ENCODE peak calls at places on chromosomes 5 and 9, in six cellular contexts. E, T, D, R, W and J are unnamed samples. For H3K4me1, the result is how much of the 10 kb centered on the place peaks cover.

GRCh38 chr5:124920909-124921666 is 174.6 kb upstream of the ZNF608 start:
- DNase-seq in E (no peak), T (no peak), D (no peak), R (no peak), W (no peak), J (peak)

GRCh38 chr9:14790628-14791027 is 68.1 kb upstream of the CER1 start:
- DNase-seq in E (no peak), T (no peak), D (no peak), R (no peak), W (no peak), J (no peak)

GRCh38 chr5:96070625-96071246 is 109.1 kb upstream of the ELL2 start:
- DNase-seq in E (no peak), T (no peak), D (no peak), R (no peak), W (no peak), J (no peak)

GRCh38 chr9:16213781-16214515 is 656.5 kb downstream of the BNC2 start:
- DNase-seq in E (no peak), T (peak), D (peak), R (peak), W (peak), J (no peak)

GRCh38 chr5:17808566-17808965 is 174.3 kb downstream of the TAF11L14 start:
- DNase-seq in E (no peak), T (no peak), D (no peak), R (no peak), W (no peak), J (no peak)

GRCh38 chr9:130765135-130766030 is 69.7 kb upstream of the ABL1 start:
- DNase-seq in E (no peak), T (peak), D (no peak), R (no peak), W (no peak), J (no peak)

GRCh38 chr5:67073045-67073444 is 123.6 kb downstream of the CD180 start:
- DNase-seq in E (no peak), T (no peak), D (no peak), R (no peak), W (no peak), J (no peak)

GRCh38 chr5:76376141-76376900 is 26.8 kb upstream of the IQGAP2 start:
- DNase-seq in E (no peak), T (no peak), D (no peak), R (no peak), W (no peak), J (no peak)

GRCh38 chr5:141913560-141913959 is 10.1 kb upstream of the DELE1 start:
- DNase-seq in E (no peak), T (no peak), D (no peak), R (no peak), W (no peak), J (no peak)
- H3K4me3 ChIP-seq in E (no peak), T (peak), D (no peak), R (no peak), W (peak), J (no peak)

DNA sequence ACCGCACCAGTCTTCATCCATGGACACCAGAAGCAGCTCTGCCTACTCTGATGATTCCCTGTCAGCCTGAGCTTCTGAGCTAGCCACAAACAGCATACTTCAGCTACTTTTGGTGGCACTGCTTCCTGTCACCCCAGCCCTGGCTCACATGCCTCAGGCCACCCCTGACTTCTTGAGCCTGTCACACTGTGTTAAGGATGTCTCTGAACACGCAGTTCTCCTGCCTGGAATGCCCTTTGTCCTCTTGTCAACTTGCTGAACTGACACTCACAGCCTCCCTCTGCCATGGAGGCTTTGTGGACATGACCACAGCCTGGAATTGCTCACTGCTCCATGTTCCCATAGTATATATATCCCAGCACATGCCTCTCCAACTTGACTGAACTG is 7.2 kb downstream of the MACROH2A1 start:
- DNase-seq in E (no peak), T (no peak), D (no peak), R (no peak), W (no peak), J (no peak)
- H3K4me1 ChIP-seq in E (half or more), T (half or more), D (under half), R (under half), W (under half), J (under half)

GRCh38 chr9:2181794-2182193 is 166.6 kb downstream of the SMARCA2 start:
- DNase-seq in E (no peak), T (peak), D (no peak), R (no peak), W (no peak), J (peak)
- H3K4me3 ChIP-seq in E (no peak), T (no peak), D (no peak), R (no peak), W (no peak), J (no peak)

DNA sequence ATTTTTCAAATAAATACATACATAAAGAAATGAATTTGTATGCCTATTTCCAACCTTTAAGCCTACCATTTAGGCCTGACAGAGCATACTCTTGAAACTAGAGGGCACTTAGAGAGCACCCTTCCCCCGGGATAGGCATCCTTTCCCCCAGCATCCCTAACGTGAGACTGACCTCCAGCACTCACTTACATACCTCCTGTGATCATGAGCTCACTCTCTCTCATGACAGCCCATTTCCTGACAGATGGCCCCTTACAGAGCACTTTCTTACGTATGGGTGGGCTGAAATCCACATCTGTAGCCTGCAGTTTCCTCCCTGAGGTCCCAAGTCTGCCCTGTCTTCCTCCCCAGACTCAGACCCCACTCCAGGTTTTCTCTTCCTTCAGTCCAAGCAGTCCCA is 2.4 kb upstream of the CDX1 start:
- DNase-seq in E (no peak), T (no peak), D (no peak), R (no peak), W (no peak), J (no peak)
- H3K4me1 ChIP-seq in E (under half), T (under half), D (under half), R (under half), W (under half), J (under half)

GRCh38 chr9:93003552-93004407 is 54.7 kb upstream of the SUSD3 start:
- DNase-seq in E (no peak), T (peak), D (peak), R (peak), W (peak), J (peak)
- H3K4me3 ChIP-seq in E (peak), T (no peak), D (no peak), R (peak), W (peak), J (no peak)

DNA sequence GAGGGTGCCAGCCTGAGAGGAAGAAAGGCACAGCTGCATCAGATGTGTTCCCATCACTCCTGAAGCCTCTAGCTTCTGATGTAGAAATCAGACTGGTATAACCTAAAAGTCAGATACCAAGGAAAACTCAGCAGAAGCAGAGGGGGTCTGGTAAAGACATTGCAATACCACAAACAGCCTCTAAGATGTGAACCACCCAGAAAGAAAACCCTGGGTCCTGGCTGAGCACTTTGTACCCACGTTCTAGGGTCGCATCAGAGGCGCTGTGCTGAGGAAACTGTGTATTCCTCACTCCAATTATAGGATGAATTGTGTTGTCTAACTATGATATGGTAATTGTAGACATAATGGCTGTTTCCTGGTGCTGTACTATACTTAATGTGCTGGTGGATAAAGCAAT is 275.6 kb downstream of the IRX2 start:
- DNase-seq in E (no peak), T (no peak), D (no peak), R (no peak), W (no peak), J (no peak)
- H3K4me1 ChIP-seq in E (under half), T (under half), D (under half), R (under half), W (under half), J (under half)

GRCh38 chr5:80195837-80196400 is 59.9 kb downstream of the SERINC5 start:
- DNase-seq in E (no peak), T (no peak), D (no peak), R (no peak), W (no peak), J (no peak)
- H3K4me3 ChIP-seq in E (no peak), T (no peak), D (no peak), R (no peak), W (no peak), J (no peak)

GRCh38 chr9:120705174-120705573 is 9.1 kb downstream of the MEGF9 start:
- DNase-seq in E (no peak), T (no peak), D (no peak), R (no peak), W (no peak), J (no peak)
- H3K4me1 ChIP-seq in E (under half), T (under half), D (under half), R (under half), W (under half), J (under half)

DNA sequence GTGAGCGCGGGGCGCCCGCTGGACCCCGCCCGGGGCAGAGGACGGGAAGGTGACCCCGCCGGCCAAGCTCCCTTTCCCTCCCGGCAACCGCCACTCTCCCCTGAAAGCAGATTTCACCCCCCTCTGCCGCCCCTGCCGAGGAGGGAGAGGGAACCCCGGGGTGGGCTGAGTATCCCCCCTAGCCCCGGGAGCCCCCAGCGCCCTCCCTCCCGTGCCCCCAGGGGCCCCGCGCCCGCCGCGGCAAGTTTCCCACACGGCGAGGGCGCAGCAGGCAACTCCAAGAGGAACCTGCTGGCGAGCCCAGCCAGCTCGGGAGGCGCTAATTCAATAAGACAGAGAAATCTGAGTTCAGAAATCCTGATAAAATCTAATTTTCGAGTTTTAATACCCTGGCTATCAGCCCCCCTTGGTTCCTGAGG is 1.6 kb downstream of the NTNG2 start:
- DNase-seq in E (no peak), T (no peak), D (no peak), R (no peak), W (no peak), J (no peak)
- H3K4me3 ChIP-seq in E (peak), T (peak), D (no peak), R (peak), W (peak), J (peak)